ENCODE peak calls at places on chromosomes 3 and 15, in five cellular contexts. N is A549; I is cardiac fibroblast; Z is foreskin fibroblast; H is CD8-positive, alpha-beta T cell. X is an unnamed sample.

GRCh38 chr3:153513236-153513635 is 351.2 kb downstream of the RAP2B start:
- DNase-seq in N (peak; percentile 20), I (peak; percentile 27), H (no peak), Z (peak; percentile 10), X (no peak)

GRCh38 chr15:37015025-37015424 is 85.3 kb downstream of the MEIS2 start:
- DNase-seq in N (no peak), Z (peak; percentile 75), I (peak; percentile 79), H (no peak), X (peak; percentile 47)

GRCh38 chr15:85379403-85380131 is 836 bp upstream of the AKAP13 start:
- DNase-seq in N (peak; percentile 27), Z (peak; percentile 51), H (peak; percentile 22), I (peak; percentile 38), X (no peak)

GRCh38 chr15:70528270-70528706 is 235.1 kb downstream of the UACA start:
- DNase-seq in Z (no peak), N (no peak), H (peak; percentile 42), I (no peak), X (peak; percentile 46)

GRCh38 chr15:80942746-80943565 is 46.7 kb downstream of the MESD start:
- DNase-seq in N (no peak), Z (no peak), I (no peak), H (no peak), X (no peak)

GRCh38 chr3:157077565-157077991 is 82.4 kb downstream of the CCNL1 start:
- DNase-seq in N (peak; percentile 19), Z (peak; percentile 73), H (no peak), I (no peak), X (no peak)

GRCh38 chr15:33860749-33861148 is 107.5 kb upstream of the CHRM5 start:
- DNase-seq in H (no peak), I (peak; percentile 70), N (no peak), Z (peak; percentile 74), X (peak; percentile 45)

GRCh38 chr15:39922450-39923092 is 2.5 kb upstream of the GPR176 start:
- DNase-seq in H (no peak), Z (peak; percentile 50), I (peak; percentile 44), N (no peak), X (peak; percentile 36)

GRCh38 chr15:62745621-62746180 is 296.8 kb upstream of the TPM1 start:
- DNase-seq in Z (no peak), N (no peak), I (no peak), H (no peak), X (no peak)

GRCh38 chr3:81838455-81838854 is 77.0 kb upstream of the GBE1 start:
- DNase-seq in I (no peak), Z (no peak), N (no peak), H (no peak), X (no peak)

GRCh38 chr3:126971891-126972351 is 11.0 kb upstream of the PLXNA1 start:
- DNase-seq in I (peak; percentile 63), H (no peak), N (no peak), Z (peak; percentile 88), X (peak; percentile 29)

GRCh38 chr3:182793663-182794454 is 555 bp downstream of the ATP11B start:
- DNase-seq in I (peak; percentile 57), Z (peak; percentile 69), H (peak; percentile 20), N (peak; percentile 33), X (peak; percentile 48)

GRCh38 chr3:88141458-88142083 is 8.2 kb upstream of the C3orf38 start:
- DNase-seq in N (no peak), Z (peak; percentile 76), H (no peak), I (peak; percentile 69), X (peak; percentile 50)

GRCh38 chr3:64441861-64442260 is 216.6 kb upstream of the PRICKLE2 start:
- DNase-seq in I (no peak), H (no peak), Z (no peak), N (no peak), X (peak; percentile 43)

GRCh38 chr3:64443553-64444331 is 218.5 kb upstream of the PRICKLE2 start:
- DNase-seq in H (no peak), I (peak; percentile 18), Z (peak; percentile 93), N (no peak), X (peak; percentile 65)

GRCh38 chr3:64449026-64449425 is 223.8 kb upstream of the PRICKLE2 start:
- DNase-seq in H (no peak), N (no peak), Z (no peak), I (no peak), X (no peak)

GRCh38 chr3:64445318-64446300 is 220.3 kb upstream of the PRICKLE2 start:
- DNase-seq in H (no peak), I (no peak), N (peak; percentile 32), Z (peak; percentile 59), X (no peak)

GRCh38 chr3:64444619-64445317 is 219.5 kb upstream of the PRICKLE2 start:
- DNase-seq in N (no peak), H (no peak), Z (no peak), I (no peak), X (no peak)
- TF ChIP-seq CTCF in N (no peak), H (no peak), Z (no peak), I (no peak), X (no peak)

GRCh38 chr3:58238830-58239229 is 1.2 kb downstream of the ABHD6 start:
- DNase-seq in H (no peak), N (no peak), I (no peak), Z (no peak), X (no peak)
- H3K4me3 ChIP-seq in H (peak overlapping the region; percentile 57), N (peak overlapping the region; percentile 91), I (peak overlapping the region; percentile 86), Z (peak overlapping the region; percentile 74), X (no peak overlapping the region)

GRCh38 chr3:135762188-135762853 is 203.2 kb upstream of the PPP2R3A start:
- DNase-seq in I (no peak), H (no peak), N (no peak), Z (no peak), X (no peak)
- TF ChIP-seq CTCF in I (no peak), H (no peak), N (no peak), Z (no peak), X (no peak)

DNA sequence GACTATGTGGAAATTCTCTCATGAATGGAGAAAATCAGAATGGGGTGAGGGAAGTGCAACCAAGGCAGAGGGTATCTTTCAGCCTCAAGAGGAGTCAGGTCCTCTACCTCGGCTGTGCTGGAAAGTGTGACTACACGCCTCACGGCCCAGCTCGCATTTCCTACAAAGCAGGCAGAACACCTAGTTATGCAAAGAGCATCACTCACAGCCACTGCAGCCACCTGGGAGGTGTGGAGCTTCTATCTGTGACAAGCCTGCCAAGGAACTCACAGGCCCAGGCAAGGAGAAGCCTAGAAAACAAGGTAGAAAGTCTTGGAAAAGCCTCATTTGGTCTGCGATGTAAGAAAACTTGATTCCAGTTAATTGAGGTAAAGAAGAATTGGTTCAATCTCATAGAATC is 77.0 kb downstream of the TAMM41 start:
- DNase-seq in I (no peak), N (no peak), Z (no peak), H (no peak), X (no peak)
- H3K4me3 ChIP-seq in I (no peak overlapping the region), N (no peak overlapping the region), Z (no peak overlapping the region), H (no peak overlapping the region), X (no peak overlapping the region)

GRCh38 chr15:99125061-99125990 is 20.4 kb downstream of the SYNM start:
- DNase-seq in I (no peak), N (no peak), H (no peak), Z (no peak), X (peak; percentile 21)
- TF ChIP-seq CTCF in I (no peak), N (no peak), H (no peak), Z (no peak), X (no peak)

GRCh38 chr15:65050270-65050669 is 5.1 kb downstream of the SLC51B start:
- DNase-seq in N (no peak), Z (peak; percentile 27), H (no peak), I (no peak), X (no peak)
- H3K4me3 ChIP-seq in N (no peak overlapping the region), Z (no peak overlapping the region), H (no peak overlapping the region), I (no peak overlapping the region), X (no peak overlapping the region)